ENCODE peak calls at places on chromosomes 12 and 14, in five cellular contexts. One of them, this sample, is unnamed.

GRCh38 chr14:83433618-83434017 is 1900.0 kb upstream of the SEL1L start:
- DNase-seq in activated CD4-positive, CD25-positive, alpha-beta regulatory T cell: no peak
- DNase-seq in stimulated activated CD4-positive, alpha-beta T cell treated with anti-CD3 and anti-CD28 coated beads, Interleukin-12 subunit alpha, Interleukin-12 subunit beta, amount 100 ng/mL, for 4 hours: no peak
- DNase-seq in stomach: no peak
- DNase-seq in activated effector memory CD4-positive, alpha-beta T cell treated with Interleukin-2 at 50 U/mL for 16 hours: no peak
- DNase-seq in this sample: no peak

GRCh38 chr12:89999699-90000505 is 291.3 kb upstream of the ATP2B1 start:
- DNase-seq in activated effector memory CD4-positive, alpha-beta T cell treated with Interleukin-2 at 50 U/mL for 16 hours: no peak
- DNase-seq in activated CD4-positive, CD25-positive, alpha-beta regulatory T cell: no peak
- DNase-seq in stimulated activated CD4-positive, alpha-beta T cell treated with anti-CD3 and anti-CD28 coated beads, Interleukin-12 subunit alpha, Interleukin-12 subunit beta, amount 100 ng/mL, for 4 hours: no peak
- DNase-seq in stomach: no peak
- DNase-seq in this sample: no peak

GRCh38 chr12:116299548-116300150 is 22.2 kb upstream of the MED13L start:
- DNase-seq in stimulated activated CD4-positive, alpha-beta T cell treated with anti-CD3 and anti-CD28 coated beads, Interleukin-12 subunit alpha, Interleukin-12 subunit beta, amount 100 ng/mL, for 4 hours: no peak
- DNase-seq in activated CD4-positive, CD25-positive, alpha-beta regulatory T cell: no peak
- DNase-seq in activated effector memory CD4-positive, alpha-beta T cell treated with Interleukin-2 at 50 U/mL for 16 hours: no peak
- DNase-seq in stomach: no peak
- DNase-seq in this sample: no peak

GRCh38 chr12:10372534-10372931 is 17.3 kb downstream of the KLRK1 start:
- DNase-seq in activated CD4-positive, CD25-positive, alpha-beta regulatory T cell: no peak
- DNase-seq in stomach: no peak
- DNase-seq in stimulated activated CD4-positive, alpha-beta T cell treated with anti-CD3 and anti-CD28 coated beads, Interleukin-12 subunit alpha, Interleukin-12 subunit beta, amount 100 ng/mL, for 4 hours: no peak
- DNase-seq in activated effector memory CD4-positive, alpha-beta T cell treated with Interleukin-2 at 50 U/mL for 16 hours: no peak
- DNase-seq in this sample: no peak

GRCh38 chr14:102584871-102585869 is 7.3 kb upstream of the RCOR1 start:
- DNase-seq in activated CD4-positive, CD25-positive, alpha-beta regulatory T cell: no peak
- DNase-seq in stimulated activated CD4-positive, alpha-beta T cell treated with anti-CD3 and anti-CD28 coated beads, Interleukin-12 subunit alpha, Interleukin-12 subunit beta, amount 100 ng/mL, for 4 hours: no peak
- DNase-seq in activated effector memory CD4-positive, alpha-beta T cell treated with Interleukin-2 at 50 U/mL for 16 hours: no peak
- DNase-seq in stomach: peak
- DNase-seq in this sample: no peak

GRCh38 chr12:25052191-25053020 is 103.5 kb upstream of the BCAT1 start:
- DNase-seq in activated effector memory CD4-positive, alpha-beta T cell treated with Interleukin-2 at 50 U/mL for 16 hours: peak
- DNase-seq in stomach: no peak
- DNase-seq in activated CD4-positive, CD25-positive, alpha-beta regulatory T cell: no peak
- DNase-seq in stimulated activated CD4-positive, alpha-beta T cell treated with anti-CD3 and anti-CD28 coated beads, Interleukin-12 subunit alpha, Interleukin-12 subunit beta, amount 100 ng/mL, for 4 hours: no peak
- DNase-seq in this sample: peak

GRCh38 chr14:103103461-103104388 is 9.2 kb downstream of the EXOC3L4 start:
- DNase-seq in activated effector memory CD4-positive, alpha-beta T cell treated with Interleukin-2 at 50 U/mL for 16 hours: no peak
- DNase-seq in stomach: peak
- DNase-seq in stimulated activated CD4-positive, alpha-beta T cell treated with anti-CD3 and anti-CD28 coated beads, Interleukin-12 subunit alpha, Interleukin-12 subunit beta, amount 100 ng/mL, for 4 hours: no peak
- DNase-seq in activated CD4-positive, CD25-positive, alpha-beta regulatory T cell: no peak
- DNase-seq in this sample: no peak

GRCh38 chr14:22848391-22849164 is 12.2 kb downstream of the MMP14 start:
- DNase-seq in activated effector memory CD4-positive, alpha-beta T cell treated with Interleukin-2 at 50 U/mL for 16 hours: no peak
- DNase-seq in activated CD4-positive, CD25-positive, alpha-beta regulatory T cell: no peak
- DNase-seq in stomach: peak
- DNase-seq in stimulated activated CD4-positive, alpha-beta T cell treated with anti-CD3 and anti-CD28 coated beads, Interleukin-12 subunit alpha, Interleukin-12 subunit beta, amount 100 ng/mL, for 4 hours: no peak
- DNase-seq in this sample: peak

GRCh38 chr12:121461048-121461447 is 61.1 kb downstream of the RNF34 start:
- DNase-seq in stomach: no peak
- DNase-seq in activated CD4-positive, CD25-positive, alpha-beta regulatory T cell: no peak
- DNase-seq in stimulated activated CD4-positive, alpha-beta T cell treated with anti-CD3 and anti-CD28 coated beads, Interleukin-12 subunit alpha, Interleukin-12 subunit beta, amount 100 ng/mL, for 4 hours: no peak
- DNase-seq in activated effector memory CD4-positive, alpha-beta T cell treated with Interleukin-2 at 50 U/mL for 16 hours: no peak
- DNase-seq in this sample: no peak

GRCh38 chr14:104598461-104599273 is 5.9 kb downstream of the TMEM179 start:
- DNase-seq in activated CD4-positive, CD25-positive, alpha-beta regulatory T cell: no peak
- DNase-seq in stimulated activated CD4-positive, alpha-beta T cell treated with anti-CD3 and anti-CD28 coated beads, Interleukin-12 subunit alpha, Interleukin-12 subunit beta, amount 100 ng/mL, for 4 hours: no peak
- DNase-seq in stomach: no peak
- DNase-seq in activated effector memory CD4-positive, alpha-beta T cell treated with Interleukin-2 at 50 U/mL for 16 hours: no peak
- DNase-seq in this sample: peak

GRCh38 chr12:59678759-59679411 is 83.1 kb downstream of the SLC16A7 start:
- DNase-seq in stomach: no peak
- DNase-seq in activated effector memory CD4-positive, alpha-beta T cell treated with Interleukin-2 at 50 U/mL for 16 hours: no peak
- DNase-seq in stimulated activated CD4-positive, alpha-beta T cell treated with anti-CD3 and anti-CD28 coated beads, Interleukin-12 subunit alpha, Interleukin-12 subunit beta, amount 100 ng/mL, for 4 hours: no peak
- DNase-seq in activated CD4-positive, CD25-positive, alpha-beta regulatory T cell: no peak
- DNase-seq in this sample: no peak

GRCh38 chr12:126487581-126487980 is 1422.3 kb downstream of the AACS start:
- DNase-seq in stomach: no peak
- DNase-seq in activated CD4-positive, CD25-positive, alpha-beta regulatory T cell: no peak
- DNase-seq in stimulated activated CD4-positive, alpha-beta T cell treated with anti-CD3 and anti-CD28 coated beads, Interleukin-12 subunit alpha, Interleukin-12 subunit beta, amount 100 ng/mL, for 4 hours: no peak
- DNase-seq in activated effector memory CD4-positive, alpha-beta T cell treated with Interleukin-2 at 50 U/mL for 16 hours: no peak
- DNase-seq in this sample: no peak

GRCh38 chr12:54017027-54017788 is 8.4 kb downstream of the HOXC8 start:
- DNase-seq in activated CD4-positive, CD25-positive, alpha-beta regulatory T cell: no peak
- DNase-seq in stomach: no peak
- DNase-seq in activated effector memory CD4-positive, alpha-beta T cell treated with Interleukin-2 at 50 U/mL for 16 hours: no peak
- DNase-seq in stimulated activated CD4-positive, alpha-beta T cell treated with anti-CD3 and anti-CD28 coated beads, Interleukin-12 subunit alpha, Interleukin-12 subunit beta, amount 100 ng/mL, for 4 hours: no peak
- DNase-seq in this sample: no peak

GRCh38 chr12:103930787-103931536 is 752 bp downstream of the HSP90B1 start:
- DNase-seq in stomach: peak
- DNase-seq in activated CD4-positive, CD25-positive, alpha-beta regulatory T cell: no peak
- DNase-seq in activated effector memory CD4-positive, alpha-beta T cell treated with Interleukin-2 at 50 U/mL for 16 hours: peak
- DNase-seq in stimulated activated CD4-positive, alpha-beta T cell treated with anti-CD3 and anti-CD28 coated beads, Interleukin-12 subunit alpha, Interleukin-12 subunit beta, amount 100 ng/mL, for 4 hours: peak
- DNase-seq in this sample: no peak

GRCh38 chr14:63952933-63953437 is 100.2 kb downstream of the SYNE2 start:
- DNase-seq in activated effector memory CD4-positive, alpha-beta T cell treated with Interleukin-2 at 50 U/mL for 16 hours: no peak
- DNase-seq in stimulated activated CD4-positive, alpha-beta T cell treated with anti-CD3 and anti-CD28 coated beads, Interleukin-12 subunit alpha, Interleukin-12 subunit beta, amount 100 ng/mL, for 4 hours: no peak
- DNase-seq in activated CD4-positive, CD25-positive, alpha-beta regulatory T cell: no peak
- DNase-seq in stomach: no peak
- DNase-seq in this sample: no peak

GRCh38 chr12:108565976-108566375 is 3.6 kb downstream of the ISCU start:
- DNase-seq in activated effector memory CD4-positive, alpha-beta T cell treated with Interleukin-2 at 50 U/mL for 16 hours: peak
- DNase-seq in stomach: peak
- DNase-seq in stimulated activated CD4-positive, alpha-beta T cell treated with anti-CD3 and anti-CD28 coated beads, Interleukin-12 subunit alpha, Interleukin-12 subunit beta, amount 100 ng/mL, for 4 hours: peak
- DNase-seq in activated CD4-positive, CD25-positive, alpha-beta regulatory T cell: peak
- DNase-seq in this sample: no peak

GRCh38 chr12:76387614-76388013 is 39.4 kb upstream of the BBS10 start:
- DNase-seq in stomach: no peak
- DNase-seq in activated CD4-positive, CD25-positive, alpha-beta regulatory T cell: no peak
- DNase-seq in activated effector memory CD4-positive, alpha-beta T cell treated with Interleukin-2 at 50 U/mL for 16 hours: no peak
- DNase-seq in stimulated activated CD4-positive, alpha-beta T cell treated with anti-CD3 and anti-CD28 coated beads, Interleukin-12 subunit alpha, Interleukin-12 subunit beta, amount 100 ng/mL, for 4 hours: no peak
- DNase-seq in this sample: no peak

This sample was measured in GM12891.